ENCODE peak calls at places on chromosome 4, in ten cellular contexts. H is lower leg skin; S is heart right ventricle; E is CD8-positive, alpha-beta T cell; Z is mammary epithelial cell; L is fibroblast of lung; C is ovary; A is AG10803; N is cardiac fibroblast; Q is lower lobe of right lung. J is an unnamed sample.

GRCh38 chr4:56049428-56050212 is 100.9 kb downstream of the CEP135 start:
- DNase-seq in H (no peak), S (no peak), E (no peak), Z (peak), L (peak), C (peak), A (no peak), N (peak), Q (peak), J (no peak)

GRCh38 chr4:15063341-15063740 is 61.1 kb downstream of the CPEB2 start:
- DNase-seq in H (no peak), S (no peak), E (no peak), Z (no peak), L (no peak), C (no peak), A (no peak), N (no peak), Q (no peak), J (no peak)

GRCh38 chr4:154743683-154744340 is at the start of gene LRAT:
- DNase-seq in H (no peak), S (no peak), E (no peak), Z (peak), L (no peak), C (no peak), A (no peak), N (no peak), Q (peak), J (no peak)

GRCh38 chr4:2596153-2596552 is 59.7 kb downstream of the FAM193A start:
- DNase-seq in H (no peak), S (no peak), E (no peak), Z (no peak), L (no peak), C (no peak), A (no peak), N (no peak), Q (no peak), J (no peak)

GRCh38 chr4:53362093-53362492 is 3.8 kb downstream of the SCFD2 start:
- DNase-seq in H (no peak), S (no peak), E (no peak), Z (no peak), L (no peak), C (no peak), A (no peak), N (no peak), Q (no peak), J (no peak)

GRCh38 chr4:75255261-75255660 is 258.9 kb downstream of the RCHY1 start:
- DNase-seq in H (no peak), S (no peak), E (no peak), Z (no peak), L (no peak), C (no peak), A (no peak), N (no peak), Q (no peak), J (no peak)

GRCh38 chr4:177339794-177340374 is 30.2 kb downstream of the NEIL3 start:
- DNase-seq in H (no peak), S (no peak), E (no peak), Z (peak), L (peak), C (no peak), A (peak), N (peak), Q (no peak), J (no peak)

GRCh38 chr4:189800545-189801088 is 140.1 kb upstream of the FRG1 start:
- DNase-seq in H (no peak), S (no peak), E (no peak), Z (no peak), L (no peak), C (no peak), A (no peak), N (no peak), Q (no peak), J (no peak)

GRCh38 chr4:150265806-150266205 is 187.6 kb downstream of the DCLK2 start:
- DNase-seq in H (no peak), S (no peak), E (no peak), Z (no peak), L (no peak), C (no peak), A (peak), N (no peak), Q (no peak), J (no peak)

GRCh38 chr4:54779797-54780196 is 122.0 kb downstream of the KIT start:
- DNase-seq in H (no peak), S (no peak), E (no peak), Z (no peak), L (no peak), C (no peak), A (no peak), N (no peak), Q (no peak), J (no peak)

GRCh38 chr4:85005865-85006377 is 39.4 kb upstream of the WDFY3 start:
- DNase-seq in H (peak), S (no peak), E (no peak), Z (peak), L (peak), C (no peak), A (peak), N (peak), Q (no peak), J (peak)

GRCh38 chr4:165723051-165723805 is 149.8 kb upstream of the TLL1 start:
- DNase-seq in H (no peak), S (no peak), E (no peak), Z (no peak), L (peak), C (no peak), A (no peak), N (peak), Q (no peak), J (no peak)

GRCh38 chr4:99394913-99395312 is 40.2 kb downstream of the ADH7 start:
- DNase-seq in H (no peak), S (no peak), E (no peak), Z (no peak), L (peak), C (no peak), A (peak), N (peak), Q (no peak), J (no peak)

GRCh38 chr4:15318621-15319348 is 109.0 kb upstream of the C1QTNF7 start:
- DNase-seq in H (no peak), S (no peak), E (no peak), Z (no peak), L (no peak), C (no peak), A (peak), N (no peak), Q (no peak), J (peak)

GRCh38 chr4:150540536-150540935 is 41.4 kb upstream of the MAB21L2 start:
- DNase-seq in H (no peak), S (no peak), E (no peak), Z (no peak), L (no peak), C (no peak), A (no peak), N (no peak), Q (no peak), J (no peak)

GRCh38 chr4:173507471-173508385 is 22.3 kb downstream of the HAND2 start:
- DNase-seq in H (peak), S (no peak), E (no peak), Z (no peak), L (no peak), C (no peak), A (no peak), N (no peak), Q (no peak), J (no peak)

GRCh38 chr4:155787113-155787710 is 28.4 kb downstream of the GUCY1B1 start:
- DNase-seq in H (no peak), S (no peak), E (no peak), Z (peak), L (peak), C (no peak), A (peak), N (peak), Q (no peak), J (no peak)

GRCh38 chr4:176274441-176274840 is 5.4 kb upstream of the ASB5 start:
- DNase-seq in H (no peak), S (no peak), E (no peak), Z (peak), L (peak), C (no peak), A (peak), N (peak), Q (no peak), J (no peak)

GRCh38 chr4:87410669-87411068 is 11.7 kb upstream of the NUDT9 start:
- DNase-seq in H (no peak), S (no peak), E (no peak), Z (no peak), L (no peak), C (no peak), A (no peak), N (no peak), Q (no peak), J (no peak)

GRCh38 chr4:73311428-73311827 is 52.8 kb upstream of the ANKRD17 start:
- DNase-seq in H (no peak), S (no peak), E (no peak), Z (peak), L (peak), C (no peak), A (peak), N (peak), Q (no peak), J (no peak)

GRCh38 chr4:52203351-52203750 is 152.2 kb downstream of the SPATA18 start:
- DNase-seq in H (no peak), S (no peak), E (no peak), Z (no peak), L (no peak), C (no peak), A (no peak), N (no peak), Q (no peak), J (no peak)

GRCh38 chr4:14841801-14842748 is 160.2 kb upstream of the CPEB2 start:
- DNase-seq in H (no peak), S (peak), E (no peak), Z (peak), L (no peak), C (no peak), A (no peak), N (peak), Q (peak), J (no peak)

GRCh38 chr4:170089743-170090666 is at the start of gene AADAT:
- DNase-seq in H (peak), S (peak), E (no peak), Z (peak), L (peak), C (peak), A (peak), N (peak), Q (peak), J (no peak)

GRCh38 chr4:170091069-170091696 is 1.4 kb upstream of the AADAT start:
- DNase-seq in H (no peak), S (no peak), E (no peak), Z (no peak), L (no peak), C (no peak), A (no peak), N (no peak), Q (peak), J (no peak)

GRCh38 chr4:170088686-170089085 is 1.1 kb downstream of the AADAT start:
- DNase-seq in H (no peak), S (no peak), E (no peak), Z (no peak), L (peak), C (no peak), A (no peak), N (no peak), Q (no peak), J (no peak)

GRCh38 chr4:170090667-170091052 is 904 bp upstream of the AADAT start:
- DNase-seq in H (no peak), S (no peak), E (no peak), Z (peak), L (no peak), C (no peak), A (peak), N (peak), Q (no peak), J (no peak)

DNA sequence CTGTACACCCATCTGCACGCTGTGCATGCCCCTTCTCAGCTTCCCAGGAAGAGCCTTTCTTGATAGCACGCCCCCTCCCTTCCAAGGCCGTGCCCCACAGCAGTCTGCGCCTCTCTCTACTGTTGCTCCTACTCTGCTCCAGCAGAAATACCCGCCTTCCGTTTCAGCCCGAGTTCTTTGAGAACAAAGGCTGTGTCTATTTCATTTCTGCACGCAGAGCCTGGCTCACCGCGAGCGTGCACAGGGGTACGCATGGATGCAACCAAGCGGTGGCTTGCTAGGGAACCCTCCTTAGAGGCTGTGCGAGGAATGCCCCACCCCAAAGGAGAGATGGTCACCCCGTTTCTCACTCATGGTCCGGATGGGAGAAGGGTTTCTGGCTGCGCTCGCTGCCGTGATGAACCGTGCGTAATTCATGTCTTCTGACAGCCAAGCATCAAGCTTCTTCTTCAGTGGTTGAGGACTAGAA is 448 bp downstream of the AADAT start:
- DNase-seq in H (no peak), S (peak), E (no peak), Z (peak), L (peak), C (no peak), A (peak), N (peak), Q (peak), J (no peak)
- TF ChIP-seq CTCF in H (no peak), S (no peak), E (no peak), Z (no peak), L (no peak), C (no peak), A (peak), N (no peak), Q (no peak), J (no peak)

DNA sequence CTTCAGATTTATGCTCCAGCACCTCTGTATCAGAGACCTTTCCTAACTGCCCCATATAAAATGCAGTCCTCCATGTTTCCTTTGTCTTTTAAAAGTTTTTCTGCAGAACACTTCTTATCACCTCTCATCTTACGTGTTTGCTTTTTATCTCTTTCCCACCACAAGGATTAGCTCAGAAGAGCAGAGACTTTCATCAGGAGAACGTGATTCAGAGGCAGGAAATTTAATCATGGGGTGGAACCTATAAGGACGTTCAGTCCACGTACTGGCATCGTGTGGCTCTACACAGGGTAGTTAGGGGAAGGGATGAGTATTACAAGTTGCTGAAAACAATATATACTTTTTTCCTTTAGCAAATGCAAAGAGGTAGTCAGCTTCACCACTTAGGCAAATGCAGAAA is 98.7 kb downstream of the SORBS2 start:
- DNase-seq in H (no peak), S (no peak), E (no peak), Z (peak), L (peak), C (no peak), A (no peak), N (peak), Q (no peak), J (no peak)
- H3K4me3 ChIP-seq in H (no peak), S (no peak), E (no peak), Z (no peak), L (no peak), C (no peak), A (no peak), N (no peak), Q (no peak), J (no peak)

GRCh38 chr4:46277165-46277951 is 112.6 kb downstream of the GABRA2 start:
- DNase-seq in H (no peak), S (no peak), E (no peak), Z (no peak), L (no peak), C (no peak), A (no peak), N (no peak), Q (peak), J (no peak)

GRCh38 chr4:46270986-46271596 is 118.8 kb downstream of the GABRA2 start:
- DNase-seq in H (no peak), S (no peak), E (no peak), Z (peak), L (peak), C (no peak), A (peak), N (peak), Q (no peak), J (no peak)

DNA sequence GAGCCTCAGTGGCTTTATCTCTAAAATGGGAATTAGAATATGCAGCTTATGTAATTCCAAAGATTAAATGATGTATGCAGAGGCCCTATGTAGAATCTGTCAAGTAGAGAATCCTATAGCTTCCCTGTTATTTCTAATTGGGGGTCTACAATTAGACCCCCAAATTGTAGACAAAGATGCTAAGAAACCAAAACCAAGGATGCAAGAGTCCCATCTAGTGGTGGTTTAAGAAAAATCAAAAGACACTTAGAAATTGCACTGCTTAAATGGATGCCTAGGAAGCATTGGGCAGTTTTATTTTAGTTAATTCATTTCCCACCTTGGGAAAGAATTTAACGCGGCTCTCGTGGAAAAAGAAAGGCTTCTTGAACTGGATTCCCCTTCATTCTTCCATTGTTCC is 115.2 kb downstream of the GABRA2 start:
- DNase-seq in H (no peak), S (no peak), E (no peak), Z (peak), L (peak), C (no peak), A (no peak), N (no peak), Q (no peak), J (no peak)
- TF ChIP-seq CTCF in H (no peak), S (peak), E (no peak), Z (peak), L (peak), C (no peak), A (no peak), N (no peak), Q (no peak), J (no peak)

DNA sequence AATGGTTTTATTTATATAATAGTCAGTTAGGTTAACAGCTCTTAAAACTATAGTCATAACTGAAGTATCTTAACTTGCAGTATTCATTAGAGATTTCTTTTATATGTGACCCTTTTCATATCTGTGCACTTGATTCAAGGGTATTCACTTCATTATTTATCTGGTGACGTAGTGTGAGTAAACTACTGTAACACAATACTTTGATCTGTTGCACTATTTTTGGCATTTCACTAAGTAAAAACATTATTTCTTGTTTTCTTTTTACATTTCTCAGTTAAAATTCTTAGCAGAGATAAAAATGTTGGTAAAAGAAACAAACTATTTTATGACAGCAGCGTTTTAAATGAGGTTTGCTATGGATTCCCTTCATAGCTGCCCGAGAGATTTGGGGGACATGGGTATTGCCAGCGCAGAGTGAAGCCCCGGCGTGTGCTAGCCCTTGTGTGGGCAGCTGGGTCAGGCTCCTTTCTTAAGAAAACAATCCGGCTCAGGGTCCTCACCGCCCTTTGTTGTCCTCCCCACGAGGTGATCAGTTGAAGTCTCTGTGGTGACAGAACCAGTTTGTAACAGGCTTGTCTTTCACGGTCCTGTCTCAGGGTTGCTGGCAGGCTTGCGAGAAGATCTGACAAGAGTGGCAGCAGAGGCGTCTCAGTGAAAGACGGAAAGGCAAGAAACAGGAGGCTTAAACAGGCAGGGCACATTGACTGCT is 293.4 kb downstream of the BMPR1B start:
- DNase-seq in H (no peak), S (no peak), E (no peak), Z (no peak), L (no peak), C (no peak), A (no peak), N (no peak), Q (no peak), J (no peak)
- H3K4me3 ChIP-seq in H (no peak), S (no peak), E (no peak), Z (no peak), L (no peak), C (no peak), A (no peak), N (no peak), Q (no peak), J (no peak)

DNA sequence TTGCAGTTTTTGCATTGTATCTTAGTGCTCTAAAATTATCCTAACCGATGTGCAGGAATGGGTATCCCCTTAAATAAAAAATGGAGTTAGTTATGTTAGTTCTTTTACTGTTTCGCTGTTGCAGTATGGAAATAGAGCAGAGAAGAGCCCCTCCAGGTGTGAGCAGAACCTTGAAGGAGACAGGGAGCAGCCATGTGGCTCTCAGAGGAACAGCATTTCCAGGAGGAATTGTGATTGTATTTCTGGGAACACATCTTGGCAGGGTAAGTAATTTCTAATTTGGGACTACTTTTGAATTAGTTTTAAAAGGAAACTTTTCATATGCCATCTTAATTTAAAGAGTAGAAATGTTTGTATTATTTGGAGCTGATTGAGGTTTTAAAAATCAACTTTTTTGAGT is 5.3 kb upstream of the CCDC158 start:
- DNase-seq in H (no peak), S (no peak), E (no peak), Z (peak), L (no peak), C (no peak), A (no peak), N (no peak), Q (no peak), J (no peak)
- TF ChIP-seq CTCF in H (no peak), S (no peak), E (no peak), Z (peak), L (peak), C (no peak), A (no peak), N (no peak), Q (no peak), J (no peak)

GRCh38 chr4:40934671-40935070 is 184.9 kb downstream of the NSUN7 start:
- DNase-seq in H (no peak), S (no peak), E (no peak), Z (no peak), L (no peak), C (no peak), A (no peak), N (no peak), Q (no peak), J (no peak)

GRCh38 chr4:40939826-40940225 is 190.1 kb downstream of the NSUN7 start:
- DNase-seq in H (no peak), S (no peak), E (no peak), Z (no peak), L (peak), C (no peak), A (peak), N (peak), Q (no peak), J (no peak)

GRCh38 chr4:40940764-40941163 is 191.0 kb downstream of the NSUN7 start:
- DNase-seq in H (no peak), S (no peak), E (no peak), Z (no peak), L (peak), C (no peak), A (no peak), N (no peak), Q (no peak), J (no peak)

GRCh38 chr4:40937140-40937725 is 187.5 kb downstream of the NSUN7 start:
- DNase-seq in H (no peak), S (no peak), E (no peak), Z (no peak), L (no peak), C (no peak), A (no peak), N (peak), Q (no peak), J (no peak)

GRCh38 chr4:40940317-40940720 is 190.6 kb downstream of the NSUN7 start:
- DNase-seq in H (no peak), S (peak), E (no peak), Z (no peak), L (peak), C (no peak), A (peak), N (peak), Q (no peak), J (no peak)
- H3K4me3 ChIP-seq in H (no peak), S (no peak), E (no peak), Z (no peak), L (no peak), C (no peak), A (no peak), N (no peak), Q (no peak), J (no peak)

GRCh38 chr4:76306882-76307669 is 543 bp downstream of the STBD1 start:
- DNase-seq in H (peak), S (peak), E (no peak), Z (peak), L (peak), C (peak), A (peak), N (peak), Q (peak), J (no peak)
- TF ChIP-seq CTCF in H (no peak), S (peak), E (no peak), Z (peak), L (peak), C (no peak), A (peak), N (peak), Q (peak), J (peak)

GRCh38 chr4:915595-915994 is 16.5 kb downstream of the GAK start:
- DNase-seq in H (no peak), S (no peak), E (no peak), Z (no peak), L (peak), C (no peak), A (no peak), N (peak), Q (peak), J (no peak)
- H3K4me3 ChIP-seq in H (no peak), S (no peak), E (no peak), Z (no peak), L (no peak), C (peak), A (no peak), N (no peak), Q (peak), J (no peak)